ENCODE peak calls at places on chromosomes 5 and 9, in eight cellular contexts. W is fibroblast of pulmonary artery; E is GM20000; K is CD4-positive, alpha-beta T cell; J is mesothelial cell of epicardium; O is nephron progenitor cell; C is HFF-Myc; U is A549. G is an unnamed sample.

GRCh38 chr9:114266969-114267368 is 55.9 kb upstream of the ORM1 start:
- DNase-seq in W (peak; percentile 59), E (no peak), K (no peak), J (no peak), O (no peak), C (no peak), U (no peak), G (no peak)

GRCh38 chr5:131067596-131067995 is 97.5 kb downstream of the HINT1 start:
- DNase-seq in W (no peak), E (no peak), K (no peak), J (no peak), O (no peak), C (no peak), U (no peak), G (no peak)

GRCh38 chr9:30235564-30235963 is 2148.9 kb upstream of the ACO1 start:
- DNase-seq in W (no peak), E (no peak), K (no peak), J (no peak), O (no peak), C (no peak), U (peak; percentile 3), G (no peak)

GRCh38 chr9:12230708-12231107 is 462.5 kb upstream of the TYRP1 start:
- DNase-seq in W (no peak), E (peak; percentile 4), K (no peak), J (no peak), O (no peak), C (no peak), U (no peak), G (no peak)

GRCh38 chr9:137194388-137194787 is 5.9 kb downstream of the SSNA1 start:
- DNase-seq in W (no peak), E (no peak), K (no peak), J (no peak), O (no peak), C (no peak), U (no peak), G (no peak)

GRCh38 chr5:140424135-140424534 is 22.5 kb downstream of the ANKHD1 start:
- DNase-seq in W (no peak), E (no peak), K (no peak), J (no peak), O (no peak), C (no peak), U (no peak), G (no peak)

GRCh38 chr9:21974542-21975409 is 19.4 kb downstream of the CDKN2A start:
- DNase-seq in W (peak; percentile 67), E (peak; percentile 65), K (no peak), J (no peak), O (peak; percentile 75), C (no peak), U (no peak), G (peak; percentile 39)

GRCh38 chr5:57651127-57651526 is 168.5 kb upstream of the ACTBL2 start:
- DNase-seq in W (no peak), E (no peak), K (no peak), J (no peak), O (no peak), C (no peak), U (no peak), G (no peak)

GRCh38 chr9:123360161-123361085 is 4.4 kb downstream of the CRB2 start:
- DNase-seq in W (no peak), E (peak; percentile 87), K (peak; percentile 18), J (no peak), O (peak; percentile 99), C (no peak), U (peak; percentile 56), G (peak; percentile 52)

GRCh38 chr9:38686923-38687322 is 33.0 kb downstream of the FAM240B start:
- DNase-seq in W (no peak), E (no peak), K (no peak), J (no peak), O (no peak), C (no peak), U (no peak), G (no peak)

GRCh38 chr5:143086851-143087637 is 316.4 kb downstream of the NR3C1 start:
- DNase-seq in W (peak; percentile 29), E (no peak), K (no peak), J (no peak), O (no peak), C (peak; percentile 33), U (peak; percentile 70), G (no peak)

GRCh38 chr9:114911167-114911821 is 19.1 kb downstream of the TNFSF8 start:
- DNase-seq in W (peak; percentile 67), E (no peak), K (no peak), J (no peak), O (peak; percentile 11), C (no peak), U (peak; percentile 63), G (no peak)

GRCh38 chr9:114652776-114653555 is 4.6 kb downstream of the TEX53 start:
- DNase-seq in W (no peak), E (no peak), K (no peak), J (no peak), O (no peak), C (no peak), U (no peak), G (no peak)

GRCh38 chr9:95130484-95130883 is 187.0 kb downstream of the FANCC start:
- DNase-seq in W (no peak), E (no peak), K (no peak), J (no peak), O (no peak), C (no peak), U (no peak), G (no peak)

GRCh38 chr5:169450464-169450863 is 133.1 kb upstream of the SPDL1 start:
- DNase-seq in W (peak; percentile 36), E (no peak), K (no peak), J (no peak), O (no peak), C (no peak), U (no peak), G (no peak)

GRCh38 chr5:139091439-139092156 is 106.6 kb downstream of the SIL1 start:
- DNase-seq in W (peak; percentile 44), E (no peak), K (no peak), J (no peak), O (no peak), C (no peak), U (no peak), G (no peak)

GRCh38 chr5:30384171-30384570 is 809.3 kb upstream of the CDH6 start:
- DNase-seq in W (no peak), E (no peak), K (no peak), J (no peak), O (no peak), C (no peak), U (no peak), G (no peak)

GRCh38 chr5:111532873-111533272 is 20.5 kb upstream of the STARD4 start:
- DNase-seq in W (no peak), E (no peak), K (no peak), J (no peak), O (no peak), C (no peak), U (no peak), G (no peak)

GRCh38 chr9:111940697-111941096 is 44.1 kb downstream of the UGCG start:
- DNase-seq in W (no peak), E (no peak), K (no peak), J (no peak), O (no peak), C (no peak), U (no peak), G (no peak)

GRCh38 chr9:131181091-131181681 is 55.8 kb downstream of the NUP214 start:
- DNase-seq in W (no peak), E (no peak), K (no peak), J (no peak), O (no peak), C (no peak), U (no peak), G (no peak)
- TF ChIP-seq CTCF in W (peak; percentile 24), E (no peak), K (no peak), J (peak; percentile 64), O (peak; percentile 32), C (no peak), U (no peak), G (no peak)

GRCh38 chr9:124792257-124792975 is 15.5 kb downstream of the OLFML2A start:
- DNase-seq in W (no peak), E (no peak), K (no peak), J (no peak), O (no peak), C (no peak), U (no peak), G (no peak)
- TF ChIP-seq CTCF in W (no peak), E (no peak), K (no peak), J (no peak), O (no peak), C (no peak), U (no peak), G (no peak)

GRCh38 chr5:135162661-135163265 is 128.7 kb upstream of the PITX1 start:
- DNase-seq in W (no peak), E (no peak), K (no peak), J (no peak), O (no peak), C (no peak), U (no peak), G (no peak)
- TF ChIP-seq CTCF in W (no peak), E (no peak), K (no peak), J (no peak), O (no peak), C (peak; percentile 18), U (no peak), G (no peak)

GRCh38 chr5:179821298-179822058 is 773 bp downstream of the SQSTM1 start:
- DNase-seq in W (peak; percentile 96), E (peak; percentile 94), K (peak; percentile 83), J (peak; percentile 75), O (peak; percentile 79), C (peak; percentile 74), U (peak; percentile 92), G (peak; percentile 75)
- TF ChIP-seq CTCF in W (no peak), E (no peak), K (no peak), J (peak; percentile 10), O (no peak), C (no peak), U (no peak), G (no peak)

G was measured in activated B cell treated with CpG ODN at 0.5 μM for 24 hours.